ENCODE peak calls at places on chromosomes 12 and 14, in five cellular contexts. D, Q, H, R and W are unnamed samples. For H3K79me2, the result is how much of the 10 kb centered on the place peaks cover.

GRCh38 chr12:93824514-93825500 is 147.6 kb downstream of the CRADD start:
- DNase-seq in Q (no peak), H (no peak), R (no peak), D (no peak), W (no peak)

GRCh38 chr12:31589896-31590729 is 823 bp downstream of the DENND5B start:
- DNase-seq in D (peak), R (peak), H (peak), Q (peak), W (peak)

GRCh38 chr14:97851438-97851995 is 1054.3 kb downstream of the VRK1 start:
- DNase-seq in Q (no peak), D (no peak), H (no peak), R (no peak), W (no peak)

GRCh38 chr12:108193922-108194321 is 64.8 kb downstream of the WSCD2 start:
- DNase-seq in R (peak), Q (peak), D (peak), H (no peak), W (no peak)

GRCh38 chr14:67999693-68000384 is 180.3 kb downstream of the RAD51B start:
- DNase-seq in D (no peak), H (peak), Q (no peak), R (peak), W (no peak)

GRCh38 chr12:54989829-54990228 is 5.3 kb upstream of the TESPA1 start:
- DNase-seq in H (no peak), R (no peak), D (no peak), Q (no peak), W (no peak)

GRCh38 chr14:93892505-93892839 is 34.7 kb upstream of the FAM181A start:
- DNase-seq in H (no peak), Q (no peak), D (no peak), R (no peak), W (no peak)

GRCh38 chr12:102095677-102096263 is 24.1 kb downstream of the NUP37 start:
- DNase-seq in D (peak), Q (peak), R (peak), H (peak), W (peak)

GRCh38 chr14:50928002-50928635 is 16.2 kb downstream of the PYGL start:
- DNase-seq in R (no peak), Q (no peak), H (peak), D (no peak), W (no peak)

GRCh38 chr14:64971452-64971889 is 665 bp downstream of the RAB15 start:
- DNase-seq in D (no peak), H (no peak), Q (no peak), R (no peak), W (no peak)

GRCh38 chr14:61472025-61472672 is 150.8 kb downstream of the PRKCH start:
- DNase-seq in H (peak), D (peak), Q (no peak), R (peak), W (peak)

GRCh38 chr12:94980577-94980976 is 22.9 kb downstream of the NDUFA12 start:
- DNase-seq in Q (no peak), D (peak), R (peak), H (no peak), W (no peak)

GRCh38 chr12:92226036-92226661 is 80.5 kb upstream of the BTG1 start:
- DNase-seq in R (no peak), H (no peak), D (no peak), Q (no peak), W (no peak)

GRCh38 chr12:28367993-28368392 is 177.7 kb downstream of the CCDC91 start:
- DNase-seq in R (no peak), Q (no peak), D (no peak), H (no peak), W (no peak)

GRCh38 chr14:51382506-51382905 is 142.5 kb downstream of the TMX1 start:
- DNase-seq in R (peak), Q (no peak), H (peak), D (no peak), W (no peak)

GRCh38 chr14:68574906-68575305 is 218.0 kb downstream of the ZFP36L1 start:
- DNase-seq in Q (no peak), R (no peak), D (no peak), H (no peak), W (no peak)

GRCh38 chr14:64685364-64686130 is 18.7 kb upstream of the PLEKHG3 start:
- DNase-seq in H (no peak), R (no peak), Q (no peak), D (no peak), W (no peak)

GRCh38 chr12:108689314-108690190 is 41.8 kb downstream of the CORO1C start:
- DNase-seq in D (peak), H (no peak), Q (peak), R (peak), W (no peak)

GRCh38 chr14:71985538-71986234 is 53.5 kb downstream of the RGS6 start:
- DNase-seq in Q (no peak), D (no peak), H (no peak), R (peak), W (no peak)

GRCh38 chr14:69876848-69877306 is 2.3 kb upstream of the SMOC1 start:
- DNase-seq in R (peak), D (no peak), H (no peak), Q (no peak), W (no peak)

GRCh38 chr14:79567306-79567705 is 644.0 kb downstream of the DIO2 start:
- DNase-seq in R (no peak), H (no peak), D (no peak), Q (no peak), W (no peak)

GRCh38 chr12:129873458-129873857 is 30.4 kb downstream of the TMEM132D start:
- DNase-seq in H (no peak), Q (no peak), R (no peak), D (no peak), W (no peak)

GRCh38 chr12:34606749-34607519 is 584.6 kb downstream of the ALG10 start:
- DNase-seq in D (no peak), H (no peak), Q (no peak), R (no peak), W (no peak)

GRCh38 chr14:72024043-72024407 is 91.8 kb downstream of the RGS6 start:
- DNase-seq in D (peak), R (peak), Q (peak), H (peak), W (no peak)

GRCh38 chr12:10361622-10362021 is 28.2 kb downstream of the KLRK1 start:
- DNase-seq in R (peak), H (peak), Q (no peak), D (no peak), W (no peak)

GRCh38 chr12:15205341-15206010 is 15.7 kb downstream of the RERG start:
- DNase-seq in H (peak), R (no peak), D (no peak), Q (no peak), W (no peak)

GRCh38 chr12:107091989-107092641 is 1.2 kb downstream of the CRY1 start:
- DNase-seq in R (peak), H (peak), Q (peak), D (peak), W (peak)

GRCh38 chr14:25048170-25049126 is 1.5 kb downstream of the STXBP6 start:
- DNase-seq in R (peak), D (no peak), Q (peak), H (peak), W (peak)

GRCh38 chr14:99425272-99425681 is 55.4 kb downstream of the SETD3 start:
- DNase-seq in D (peak), Q (no peak), R (no peak), H (peak), W (no peak)

GRCh38 chr12:49945394-49946080 is 5.0 kb upstream of the AQP2 start:
- DNase-seq in R (peak), H (peak), Q (peak), D (peak), W (peak)

DNA sequence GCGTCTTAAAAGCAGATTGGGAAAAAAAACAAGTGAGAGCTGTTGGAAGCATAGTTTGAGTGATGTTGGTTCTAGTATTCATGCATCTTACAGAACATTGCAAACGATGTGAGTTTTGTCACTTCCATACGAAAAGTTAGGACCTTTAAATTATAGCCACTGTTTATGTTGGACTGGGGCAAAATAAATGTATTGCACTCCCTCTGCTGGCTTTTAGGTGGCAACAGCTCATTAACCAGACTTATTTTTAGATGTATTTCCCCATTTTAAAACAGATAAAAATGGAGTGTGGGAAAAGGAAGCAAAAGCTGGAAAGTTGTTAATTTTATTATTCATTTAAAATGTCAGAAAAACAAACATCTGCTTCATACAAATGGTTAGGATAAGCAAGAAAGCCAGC is 111.9 kb downstream of the LGR5 start:
- DNase-seq in H (no peak), Q (no peak), D (peak), R (no peak), W (no peak)
- TF ChIP-seq CTCF in H (peak), Q (peak), D (peak), R (peak), W (peak)

GRCh38 chr12:12551115-12551514 is 11.5 kb downstream of the DUSP16 start:
- DNase-seq in H (no peak), Q (no peak), R (no peak), D (peak), W (no peak)

GRCh38 chr12:12549426-12549825 is 13.2 kb downstream of the DUSP16 start:
- DNase-seq in D (no peak), Q (no peak), H (no peak), R (no peak), W (no peak)

GRCh38 chr12:12550277-12550676 is 12.4 kb downstream of the DUSP16 start:
- DNase-seq in H (no peak), Q (no peak), R (no peak), D (no peak), W (no peak)

GRCh38 chr12:12555656-12556055 is 7.0 kb downstream of the DUSP16 start:
- DNase-seq in D (no peak), Q (no peak), H (no peak), R (no peak), W (no peak)

DNA sequence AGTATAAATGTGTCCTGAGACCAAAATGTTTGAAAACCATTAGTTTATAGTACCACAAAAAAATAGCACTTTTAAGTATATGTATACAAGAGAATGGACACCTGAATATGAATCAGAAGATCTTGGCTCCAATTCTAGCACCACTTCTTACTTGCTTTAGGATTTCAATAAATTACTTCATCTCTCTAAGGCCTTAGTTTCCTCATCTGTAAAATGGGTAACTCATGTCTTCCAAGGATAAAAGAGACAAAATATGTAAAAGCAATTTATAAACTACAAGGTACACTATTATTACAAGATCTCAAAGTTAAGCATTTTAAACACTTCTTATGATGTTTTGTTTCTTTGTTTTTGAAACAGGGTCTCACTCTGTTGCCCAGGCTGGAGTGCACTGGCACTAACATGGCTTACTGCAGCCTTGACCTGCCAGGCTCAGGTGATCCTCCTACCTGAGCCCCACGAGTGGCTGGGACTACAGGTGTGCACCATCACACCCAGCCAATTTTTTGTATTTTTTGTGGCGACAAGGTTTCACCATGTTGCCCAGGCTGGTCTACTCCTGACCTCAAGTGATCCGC is 9.4 kb downstream of the DUSP16 start:
- DNase-seq in R (no peak), D (no peak), H (no peak), Q (no peak), W (no peak)
- H3K79me2 ChIP-seq in R (half or more), D (under half), H (under half), Q (under half), W (under half)

GRCh38 chr14:90293766-90294471 is 37.6 kb downstream of the PSMC1 start:
- DNase-seq in D (no peak), H (no peak), R (no peak), Q (no peak), W (no peak)
- TF ChIP-seq CTCF in D (no peak), H (no peak), R (no peak), Q (no peak), W (no peak)

GRCh38 chr14:105430042-105430441 is 10.4 kb downstream of the MTA1 start:
- DNase-seq in H (no peak), D (no peak), Q (no peak), R (no peak), W (no peak)

GRCh38 chr14:105432657-105433056 is 13.0 kb downstream of the MTA1 start:
- DNase-seq in Q (no peak), H (no peak), R (no peak), D (no peak), W (no peak)

GRCh38 chr14:105431256-105431655 is 11.6 kb downstream of the MTA1 start:
- DNase-seq in Q (no peak), H (no peak), R (no peak), D (no peak), W (no peak)

GRCh38 chr14:105430535-105430934 is 10.9 kb downstream of the MTA1 start:
- DNase-seq in D (no peak), Q (no peak), R (no peak), H (peak), W (peak)

GRCh38 chr14:105433161-105433605 is 13.6 kb downstream of the MTA1 start:
- DNase-seq in H (no peak), Q (no peak), R (no peak), D (no peak), W (no peak)
- H3K79me2 ChIP-seq in H (half or more), Q (half or more), R (half or more), D (half or more), W (half or more)

GRCh38 chr12:79001404-79001803 is 136.8 kb downstream of the SYT1 start:
- DNase-seq in D (no peak), Q (no peak), H (no peak), R (no peak), W (no peak)

GRCh38 chr12:79008591-79008990 is 144.0 kb downstream of the SYT1 start:
- DNase-seq in H (no peak), D (no peak), R (no peak), Q (no peak), W (no peak)

GRCh38 chr12:79000501-79000900 is 135.9 kb downstream of the SYT1 start:
- DNase-seq in R (no peak), Q (no peak), D (no peak), H (no peak), W (no peak)

DNA sequence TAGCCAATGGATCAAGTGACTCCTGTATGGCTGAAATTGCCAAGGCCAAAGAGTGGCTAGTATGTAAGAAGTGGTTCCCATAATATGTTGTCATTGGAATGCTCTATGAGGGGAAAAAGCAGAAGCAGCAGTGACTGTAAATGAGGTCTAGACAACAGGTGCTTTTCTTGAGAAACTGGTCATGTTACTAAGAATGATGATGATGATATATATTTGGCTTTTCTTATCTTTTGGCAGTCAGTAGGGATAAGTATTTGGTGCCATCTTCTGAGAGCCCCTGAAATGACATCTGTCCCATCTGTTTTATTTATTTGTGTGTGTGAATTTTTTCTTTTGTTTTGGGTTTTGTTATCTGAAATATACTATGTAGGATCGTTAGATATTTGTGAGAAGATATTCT is 141.7 kb downstream of the SYT1 start:
- DNase-seq in H (no peak), R (no peak), D (no peak), Q (no peak), W (no peak)
- TF ChIP-seq CTCF in H (peak), R (peak), D (peak), Q (no peak), W (peak)